ENCODE peak calls at places on chromosomes 1 and 21, in ten cellular contexts. O is OCI-LY7; P is progenitor cell of endocrine pancreas; B is AG08395; N is effector CD4-positive, alpha-beta T cell; G is stimulated activated CD4-positive, alpha-beta T cell treated with anti-CD3 and anti-CD28 coated beads, Interleukin-1b, Interleukin-23, amount 100 ng/mL, for 1 hour; R is activated naive CD4-positive, alpha-beta T cell treated with Interleukin-2 at 50 U/mL for 16 hours; C is left colon; L is Caco-2; M is activated CD4-positive, alpha-beta T cell treated with anti-CD3 and anti-CD28 coated beads, Interleukin-2, amount 50 U/mL, for 4 hours. V is an unnamed sample.

GRCh38 chr21:39048064-39048463 is 135.2 kb downstream of the PSMG1 start:
- DNase-seq in O (no peak), P (no peak), B (no peak), N (no peak), G (no peak), R (no peak), C (peak), L (peak), M (no peak), V (no peak)

GRCh38 chr21:36710729-36711048 is 11.8 kb downstream of the SIM2 start:
- DNase-seq in O (peak), P (no peak), B (no peak), N (no peak), G (no peak), R (no peak), C (no peak), L (no peak), M (no peak), V (no peak)

GRCh38 chr21:45050786-45051489 is 23.4 kb upstream of the ADARB1 start:
- DNase-seq in O (no peak), P (no peak), B (no peak), N (no peak), G (no peak), R (no peak), C (no peak), L (peak), M (no peak), V (no peak)

GRCh38 chr21:41899431-41900202 is 20.5 kb upstream of the PRDM15 start:
- DNase-seq in O (no peak), P (no peak), B (no peak), N (no peak), G (no peak), R (peak), C (no peak), L (no peak), M (no peak), V (no peak)

GRCh38 chr1:35810096-35810860 is 2.5 kb downstream of the AGO4 start:
- DNase-seq in O (no peak), P (no peak), B (peak), N (no peak), G (no peak), R (no peak), C (no peak), L (no peak), M (no peak), V (no peak)

GRCh38 chr1:185850366-185850765 is 116.2 kb downstream of the HMCN1 start:
- DNase-seq in O (no peak), P (no peak), B (peak), N (no peak), G (no peak), R (no peak), C (no peak), L (no peak), M (no peak), V (no peak)

GRCh38 chr1:217188280-217189235 is 442.3 kb downstream of the GPATCH2 start:
- DNase-seq in O (no peak), P (no peak), B (no peak), N (no peak), G (no peak), R (no peak), C (no peak), L (no peak), M (no peak), V (no peak)

GRCh38 chr1:205224736-205225135 is 3.0 kb upstream of the TMCC2 start:
- DNase-seq in O (no peak), P (no peak), B (no peak), N (no peak), G (no peak), R (no peak), C (no peak), L (no peak), M (no peak), V (no peak)

GRCh38 chr1:239527046-239527693 is 140.8 kb downstream of the CHRM3 start:
- DNase-seq in O (no peak), P (no peak), B (no peak), N (no peak), G (no peak), R (no peak), C (no peak), L (no peak), M (no peak), V (no peak)

GRCh38 chr1:14578156-14578555 is 20.3 kb upstream of the KAZN start:
- DNase-seq in O (no peak), P (no peak), B (peak), N (no peak), G (no peak), R (no peak), C (no peak), L (no peak), M (no peak), V (no peak)

GRCh38 chr1:201713093-201713810 is 115.7 kb upstream of the IPO9 start:
- DNase-seq in O (no peak), P (no peak), B (peak), N (no peak), G (no peak), R (no peak), C (peak), L (peak), M (no peak), V (peak)

V was measured in cerebellar cortex.